ENCODE peak calls at places on chromosome 4, in six cellular contexts. D is activated naive CD4-positive, alpha-beta T cell treated with Interleukin-2 at 50 U/mL for 16 hours; L is endodermal cell; U is foreskin melanocyte; Q is dermis microvascular lymphatic vessel endothelial cell; N is NCI-H1436. R is an unnamed sample.

GRCh38 chr4:106409901-106410889 is 41.6 kb upstream of the GIMD1 start:
- DNase-seq in N (no peak), Q (no peak), U (no peak), D (no peak), L (peak), R (no peak)

GRCh38 chr4:103032575-103032974 is 13.1 kb upstream of the SLC9B1 start:
- DNase-seq in Q (no peak), L (peak), U (no peak), D (no peak), N (peak), R (no peak)

GRCh38 chr4:114184901-114185300 is 205.5 kb upstream of the ARSJ start:
- DNase-seq in D (no peak), L (no peak), N (no peak), Q (no peak), U (no peak), R (no peak)

GRCh38 chr4:112213091-112213490 is 18.5 kb upstream of the AP1AR start:
- DNase-seq in U (no peak), Q (no peak), D (no peak), N (no peak), L (no peak), R (no peak)

GRCh38 chr4:98661356-98662054 is 3.1 kb upstream of the TSPAN5 start:
- DNase-seq in D (no peak), N (no peak), U (no peak), L (peak), Q (no peak), R (no peak)

GRCh38 chr4:173413043-173413442 is 14.1 kb upstream of the SCRG1 start:
- DNase-seq in N (no peak), Q (no peak), L (no peak), U (no peak), D (no peak), R (no peak)

GRCh38 chr4:176451441-176451840 is 131.7 kb downstream of the SPCS3 start:
- DNase-seq in N (no peak), U (no peak), L (no peak), D (no peak), Q (no peak), R (no peak)

GRCh38 chr4:144562019-144562740 is 83.8 kb upstream of the HHIP start:
- DNase-seq in N (no peak), L (peak), U (no peak), D (no peak), Q (peak), R (no peak)

GRCh38 chr4:7045961-7046921 is 3.1 kb downstream of the TADA2B start:
- DNase-seq in U (no peak), Q (no peak), L (peak), N (no peak), D (no peak), R (no peak)

GRCh38 chr4:81314897-81315470 is 100.0 kb upstream of the PRKG2 start:
- DNase-seq in Q (no peak), N (no peak), D (no peak), U (peak), L (no peak), R (no peak)

GRCh38 chr4:101695176-101695575 is 95.4 kb upstream of the BANK1 start:
- DNase-seq in Q (no peak), U (no peak), L (no peak), D (no peak), N (no peak), R (no peak)

GRCh38 chr4:33930497-33930896 is 2313.8 kb downstream of the ARAP2 start:
- DNase-seq in L (no peak), N (no peak), D (no peak), Q (no peak), U (no peak), R (no peak)

GRCh38 chr4:16083217-16084191 is at the start of gene PROM1:
- DNase-seq in L (peak), Q (no peak), U (no peak), N (no peak), D (no peak), R (no peak)

GRCh38 chr4:121633642-121634041 is 63.1 kb downstream of the ANXA5 start:
- DNase-seq in D (no peak), N (no peak), U (no peak), L (no peak), Q (no peak), R (no peak)

GRCh38 chr4:33722254-33722653 is 2522.1 kb downstream of the ARAP2 start:
- DNase-seq in Q (no peak), N (no peak), U (peak), D (no peak), L (no peak), R (no peak)

GRCh38 chr4:152996101-152996500 is 60.0 kb downstream of the FHDC1 start:
- DNase-seq in D (no peak), U (no peak), Q (no peak), N (no peak), L (no peak), R (no peak)

GRCh38 chr4:2094545-2094944 is 35.4 kb downstream of the NAT8L start:
- DNase-seq in N (no peak), D (no peak), L (peak), U (no peak), Q (no peak), R (no peak)

GRCh38 chr4:147078362-147078761 is 132.7 kb upstream of the TTC29 start:
- DNase-seq in U (no peak), N (no peak), Q (no peak), L (no peak), D (no peak), R (no peak)

R was measured in T-cell.